ENCODE peak calls at places on chromosomes 13 and 19, in five cellular contexts. Q is NCI-H1092 treated with DMSO at 0.1 percent for 48 hours; M is activated T-cell treated with anti-CD3 and anti-CD28 coated beads, Interleukin-2, amount 50 U/mL, for 72 hours; N is H1; P is EH. G is an unnamed sample.

GRCh38 chr13:57716295-57716694 is 84.8 kb downstream of the PCDH17 start:
- DNase-seq in Q (peak), M (no peak), N (no peak), P (no peak), G (no peak)

GRCh38 chr19:7670150-7670784 is 1.4 kb downstream of the RETN start:
- DNase-seq in Q (no peak), M (no peak), N (peak), P (no peak), G (no peak)

GRCh38 chr13:50127017-50127725 is 111.9 kb downstream of the KCNRG start:
- DNase-seq in Q (no peak), M (peak), N (peak), P (no peak), G (peak)

GRCh38 chr13:40571338-40571737 is 95.1 kb downstream of the FOXO1 start:
- DNase-seq in Q (no peak), M (no peak), N (no peak), P (no peak), G (no peak)

GRCh38 chr13:19927117-19927734 is 31.3 kb upstream of the ZMYM2 start:
- DNase-seq in Q (peak), M (no peak), N (no peak), P (peak), G (no peak)

GRCh38 chr19:1169921-1170885 is 3.9 kb downstream of the SBNO2 start:
- DNase-seq in Q (no peak), M (no peak), N (no peak), P (peak), G (no peak)

GRCh38 chr19:30391554-30392551 is 19.7 kb downstream of the ZNF536 start:
- DNase-seq in Q (no peak), M (no peak), N (peak), P (no peak), G (no peak)

GRCh38 chr19:482186-483041 is 13.9 kb upstream of the MADCAM1 start:
- DNase-seq in Q (peak), M (no peak), N (no peak), P (no peak), G (no peak)

GRCh38 chr13:108957369-108958012 is 328.1 kb downstream of the MYO16 start:
- DNase-seq in Q (no peak), M (no peak), N (no peak), P (peak), G (no peak)